ENCODE peak calls at places on chromosome 4, in nine cellular contexts. R, E, Q, S, H, O, G, W and M are unnamed samples.

GRCh38 chr4:173370130-173370476 is 651 bp upstream of the SAP30 start:
- DNase-seq in O (no peak), E (peak), H (peak), W (no peak), S (no peak), R (no peak), Q (peak), G (no peak), M (no peak)

GRCh38 chr4:15847746-15848145 is 69.6 kb downstream of the CD38 start:
- DNase-seq in O (no peak), Q (no peak), H (no peak), G (no peak), R (no peak), E (no peak), S (no peak), W (no peak), M (no peak)

GRCh38 chr4:7964890-7965662 is 25.4 kb upstream of the AFAP1 start:
- DNase-seq in E (no peak), Q (no peak), H (peak), G (no peak), W (no peak), O (peak), R (no peak), S (peak), M (no peak)

GRCh38 chr4:185702147-185702663 is 109.8 kb downstream of the SORBS2 start:
- DNase-seq in R (no peak), G (no peak), Q (no peak), W (no peak), H (no peak), O (no peak), S (no peak), E (no peak), M (no peak)

GRCh38 chr4:95593992-95594391 is 45.2 kb upstream of the UNC5C start:
- DNase-seq in S (no peak), H (no peak), G (no peak), W (no peak), O (no peak), R (no peak), E (no peak), Q (no peak), M (no peak)

GRCh38 chr4:125591290-125591689 is 276.5 kb downstream of the FAT4 start:
- DNase-seq in R (no peak), E (no peak), H (no peak), O (no peak), Q (no peak), G (no peak), W (no peak), S (no peak), M (no peak)

GRCh38 chr4:26911254-26911653 is 50.6 kb downstream of the STIM2 start:
- DNase-seq in R (no peak), H (no peak), O (no peak), S (no peak), E (no peak), W (no peak), Q (no peak), G (no peak), M (no peak)

GRCh38 chr4:123659262-123659661 is 262.7 kb downstream of the SPRY1 start:
- DNase-seq in R (no peak), W (no peak), H (no peak), Q (no peak), S (no peak), O (no peak), G (no peak), E (no peak), M (no peak)